ENCODE peak calls at places on chromosomes 16 and 17, in six cellular contexts. K is heart right ventricle, C is transverse colon, U is stomach, W is IMR-90, J is fibroblast of lung. Y is an unnamed sample.

GRCh38 chr17:63516910-63517824 is 6.0 kb upstream of the KCNH6 start:
- DNase-seq in K (no peak), C (no peak), U (no peak), W (peak; percentile 86), J (no peak), Y (no peak)

GRCh38 chr17:28901866-28902818 is 737 bp downstream of the DHRS13 start:
- DNase-seq in K (no peak), C (peak; percentile 65), U (peak; percentile 46), W (no peak), J (peak; percentile 35), Y (no peak)

GRCh38 chr17:35149941-35150340 is 2.3 kb downstream of the UNC45B start:
- DNase-seq in K (no peak), C (no peak), U (no peak), W (no peak), J (no peak), Y (no peak)

GRCh38 chr17:65022751-65023421 is 33.7 kb downstream of the GNA13 start:
- DNase-seq in K (no peak), C (no peak), U (no peak), W (peak; percentile 70), J (peak; percentile 39), Y (no peak)

GRCh38 chr16:2043296-2043979 is 4.2 kb downstream of the NTHL1 start:
- DNase-seq in K (no peak), C (peak; percentile 69), U (no peak), W (no peak), J (no peak), Y (no peak)

GRCh38 chr17:45852535-45853297 is 8.0 kb downstream of the SPPL2C start:
- DNase-seq in K (peak; percentile 38), C (peak; percentile 57), U (peak; percentile 63), W (peak; percentile 55), J (peak; percentile 66), Y (no peak)

GRCh38 chr16:17364319-17365210 is 106.2 kb downstream of the XYLT1 start:
- DNase-seq in K (no peak), C (no peak), U (no peak), W (peak; percentile 94), J (peak; percentile 86), Y (no peak)

GRCh38 chr17:28725166-28725659 is 820 bp downstream of the TLCD1 start:
- DNase-seq in K (no peak), C (no peak), U (no peak), W (peak; percentile 65), J (peak; percentile 61), Y (no peak)

GRCh38 chr17:42203354-42203753 is 9.1 kb upstream of the GHDC start:
- DNase-seq in K (no peak), C (no peak), U (no peak), W (no peak), J (no peak), Y (no peak)

GRCh38 chr17:20280051-20280450 is 187.3 kb downstream of the LGALS9B start:
- DNase-seq in K (no peak), C (no peak), U (no peak), W (no peak), J (no peak), Y (no peak)

GRCh38 chr16:47571711-47572110 is 110.6 kb downstream of the PHKB start:
- DNase-seq in K (no peak), C (no peak), U (no peak), W (no peak), J (no peak), Y (no peak)

GRCh38 chr17:8277317-8277716 is 11.2 kb upstream of the RANGRF start:
- DNase-seq in K (no peak), C (no peak), U (peak; percentile 51), W (no peak), J (no peak), Y (no peak)

GRCh38 chr16:2039286-2040030 is 8.2 kb downstream of the NTHL1 start:
- DNase-seq in K (peak; percentile 93), C (peak; percentile 72), U (peak; percentile 83), W (peak; percentile 93), J (peak; percentile 93), Y (no peak)

GRCh38 chr17:59972778-59973177 is 8.2 kb upstream of the RNFT1 start:
- DNase-seq in K (no peak), C (no peak), U (no peak), W (peak; percentile 9), J (peak; percentile 11), Y (no peak)

GRCh38 chr16:69565611-69566436 is at the start of gene NFAT5:
- DNase-seq in K (peak; percentile 86), C (peak; percentile 91), U (peak; percentile 92), W (peak; percentile 74), J (peak; percentile 81), Y (peak; percentile 86)

GRCh38 chr17:21277332-21277731 is 7.2 kb upstream of the MAP2K3 start:
- DNase-seq in K (no peak), C (no peak), U (no peak), W (no peak), J (no peak), Y (no peak)

GRCh38 chr17:48544356-48545021 is 420 bp downstream of the HOXB2 start:
- DNase-seq in K (peak; percentile 71), C (peak; percentile 81), U (peak; percentile 62), W (peak; percentile 93), J (peak; percentile 98), Y (no peak)

GRCh38 chr17:8076502-8077266 is 10.8 kb downstream of the ALOX12B start:
- DNase-seq in K (no peak), C (no peak), U (no peak), W (no peak), J (no peak), Y (no peak)

GRCh38 chr17:35243459-35244204 is 760 bp downstream of the SLFN5 start:
- DNase-seq in K (peak; percentile 55), C (peak; percentile 55), U (peak; percentile 49), W (peak; percentile 69), J (peak; percentile 80), Y (no peak)

GRCh38 chr16:1530883-1531637 is 2.4 kb upstream of the TMEM204 start:
- DNase-seq in K (peak; percentile 75), C (peak; percentile 32), U (no peak), W (peak; percentile 43), J (peak; percentile 44), Y (no peak)

GRCh38 chr17:57442914-57443571 is 186.7 kb downstream of the MSI2 start:
- DNase-seq in K (no peak), C (peak; percentile 43), U (peak; percentile 36), W (no peak), J (peak; percentile 21), Y (no peak)

DNA sequence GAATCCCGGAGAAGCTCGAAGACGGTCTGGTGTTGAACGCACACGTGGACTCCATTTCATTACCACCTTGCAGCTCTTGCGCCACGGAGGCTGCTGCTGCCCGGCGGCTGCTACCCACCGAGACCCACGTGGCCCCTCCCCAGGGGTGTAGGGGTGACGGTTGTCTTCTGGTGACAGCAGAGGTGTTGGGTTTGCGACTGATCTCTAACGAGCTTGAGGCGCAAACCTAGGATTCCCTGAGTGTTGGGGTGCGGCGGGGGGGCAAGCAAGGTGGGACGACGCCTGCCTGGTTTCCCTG is 1.7 kb upstream of the CBX4 start:
- DNase-seq in K (no peak), C (no peak), U (no peak), W (no peak), J (no peak), Y (no peak)
- H3K4me1 ChIP-seq in K (peaks cover 38% of the 10 kb centered on the region), C (peaks cover 85% of the 10 kb centered on the region), U (peaks cover 89% of the 10 kb centered on the region), W (peaks cover 21% of the 10 kb centered on the region), J (peaks cover 17% of the 10 kb centered on the region), Y (peaks cover 13% of the 10 kb centered on the region)

GRCh38 chr16:57484515-57485005 is 1.7 kb downstream of the DOK4 start:
- DNase-seq in K (no peak), C (no peak), U (no peak), W (no peak), J (no peak), Y (no peak)

GRCh38 chr16:57485916-57486857 is at the start of gene DOK4:
- DNase-seq in K (peak; percentile 80), C (peak; percentile 89), U (peak; percentile 89), W (peak; percentile 58), J (peak; percentile 49), Y (peak; percentile 77)

GRCh38 chr16:57485091-57485915 is 990 bp downstream of the DOK4 start:
- DNase-seq in K (no peak), C (peak; percentile 74), U (peak; percentile 61), W (no peak), J (no peak), Y (peak; percentile 58)

GRCh38 chr16:57489229-57489628 is 2.9 kb upstream of the DOK4 start:
- DNase-seq in K (no peak), C (no peak), U (no peak), W (no peak), J (no peak), Y (no peak)

DNA sequence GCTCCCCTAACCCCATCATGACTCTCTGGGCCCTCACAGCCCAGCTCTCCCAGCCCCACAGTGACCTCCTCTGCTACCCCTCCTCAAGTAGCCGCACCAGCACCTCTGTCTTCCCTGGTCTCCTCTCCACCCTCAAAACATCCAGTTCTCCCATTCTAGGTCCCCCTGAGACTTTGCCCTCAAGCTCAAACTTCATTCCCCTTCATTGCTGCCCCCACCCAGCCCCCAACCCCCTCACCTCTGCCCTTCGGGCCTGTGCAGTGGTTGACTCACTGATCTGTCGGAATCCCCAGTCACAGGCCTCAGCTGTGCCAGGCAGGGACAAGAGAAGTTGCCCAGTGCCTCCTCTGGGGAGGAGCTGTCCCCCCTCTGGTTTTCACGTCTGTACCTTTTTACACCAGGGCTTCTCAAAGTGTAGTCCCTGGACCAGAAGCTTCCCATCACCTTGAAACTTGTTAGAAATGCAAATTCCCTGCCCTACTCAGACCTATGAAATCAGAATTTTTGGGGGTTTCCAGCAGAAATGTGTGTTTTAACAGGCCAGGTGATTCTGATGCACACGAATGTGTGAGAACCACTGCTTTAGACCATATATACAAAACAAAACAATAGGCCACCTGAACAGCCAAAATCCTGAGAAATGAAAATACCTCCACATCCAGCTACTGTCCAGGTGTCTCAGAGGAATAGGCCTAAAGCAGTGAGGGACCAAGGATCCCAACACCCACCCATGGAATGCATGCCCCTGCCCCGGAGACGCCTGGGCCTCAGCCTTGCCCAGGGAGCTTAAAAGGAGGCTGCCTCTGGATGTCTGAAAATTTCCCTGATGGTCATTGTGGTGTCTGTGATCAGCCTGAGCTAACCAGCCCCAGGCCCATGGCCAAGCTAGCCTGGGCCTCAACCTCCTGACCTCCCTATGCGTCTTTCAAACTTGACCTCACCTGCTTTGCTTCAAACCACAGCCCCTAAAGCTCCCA is 853 bp upstream of the DOK4 start:
- DNase-seq in K (no peak), C (no peak), U (no peak), W (no peak), J (no peak), Y (no peak)
- TF ChIP-seq CTCF in K (no peak), C (no peak), U (no peak), W (no peak), J (no peak), Y (no peak)

GRCh38 chr17:52790359-52790955 is 631.9 kb upstream of the CA10 start:
- DNase-seq in K (no peak), C (no peak), U (no peak), W (no peak), J (no peak), Y (no peak)

DNA sequence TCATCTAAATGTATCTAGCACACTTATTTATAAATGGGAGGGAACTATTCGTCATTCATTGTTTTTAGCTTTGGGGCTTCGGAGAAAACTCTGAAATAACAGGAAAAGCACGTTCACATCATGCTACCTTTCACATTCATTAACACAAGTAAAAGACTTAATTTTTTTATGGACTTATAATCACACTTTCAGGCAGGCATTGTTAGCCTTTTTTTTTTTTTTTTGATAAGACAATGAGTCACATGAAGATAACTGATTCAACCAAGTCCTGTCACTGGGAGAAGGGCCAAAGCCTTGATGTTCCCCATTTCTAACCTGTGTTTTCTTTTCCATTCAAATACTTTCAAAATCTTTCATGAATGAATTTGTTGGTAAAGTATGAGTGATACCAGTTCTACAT is 631.3 kb upstream of the CA10 start:
- DNase-seq in K (no peak), C (no peak), U (no peak), W (no peak), J (no peak), Y (no peak)
- H3K4me3 ChIP-seq in K (no peak overlapping the region), C (no peak overlapping the region), U (no peak overlapping the region), W (no peak overlapping the region), J (no peak overlapping the region), Y (no peak overlapping the region)

GRCh38 chr17:78133179-78133951 is 2.8 kb downstream of the TMC8 start:
- DNase-seq in K (no peak), C (no peak), U (no peak), W (no peak), J (no peak), Y (peak; percentile 65)
- H3K4me1 ChIP-seq in K (no peaks in the 10 kb centered on the region), C (peaks cover 41% of the 10 kb centered on the region), U (peaks cover 62% of the 10 kb centered on the region), W (peaks cover 1% of the 10 kb centered on the region), J (peaks cover 1% of the 10 kb centered on the region), Y (peaks cover 11% of the 10 kb centered on the region)